ENCODE peak calls at places on chromosomes 11 and 22, in six cellular contexts. I is prostate gland, R is stomach, O is suprapubic skin, A is transverse colon, Y is HCT116. K is an unnamed sample.

GRCh38 chr22:35072939-35073338 is 7.0 kb downstream of the ISX start:
- DNase-seq in R (no peak), Y (no peak), O (no peak), A (no peak), I (no peak), K (no peak)

GRCh38 chr11:48025983-48026340 is 45.6 kb downstream of the PTPRJ start:
- DNase-seq in O (no peak), Y (no peak), I (no peak), R (no peak), A (no peak), K (no peak)

GRCh38 chr22:46744581-46744980 is 6.5 kb upstream of the CERK start:
- DNase-seq in I (no peak), R (peak; percentile 55), Y (no peak), O (no peak), A (peak; percentile 86), K (no peak)

GRCh38 chr11:71298761-71299181 is 46.4 kb upstream of the SHANK2 start:
- DNase-seq in O (peak; percentile 75), Y (no peak), A (no peak), I (peak; percentile 2), R (peak; percentile 22), K (peak; percentile 9)

GRCh38 chr22:24337894-24338645 is 67.4 kb downstream of the SPECC1L start:
- DNase-seq in A (no peak), Y (no peak), I (no peak), O (no peak), R (no peak), K (no peak)

GRCh38 chr11:60251485-60252207 is 8.7 kb upstream of the MS4A4E start:
- DNase-seq in O (no peak), I (no peak), Y (peak; percentile 24), A (no peak), R (no peak), K (no peak)

GRCh38 chr11:85756401-85757200 is 54.3 kb downstream of the SYTL2 start:
- DNase-seq in Y (no peak), O (no peak), R (peak; percentile 58), I (peak; percentile 72), A (peak; percentile 78), K (no peak)

GRCh38 chr11:28086569-28086968 is 21.4 kb downstream of the KIF18A start:
- DNase-seq in R (no peak), Y (no peak), I (no peak), A (no peak), O (no peak), K (no peak)

GRCh38 chr11:1831338-1832180 is 3.2 kb upstream of the SYT8 start:
- DNase-seq in I (no peak), O (no peak), A (no peak), R (no peak), Y (no peak), K (no peak)

GRCh38 chr11:128704517-128704916 is 10.6 kb downstream of the FLI1 start:
- DNase-seq in Y (no peak), R (no peak), I (no peak), O (no peak), A (no peak), K (no peak)

DNA sequence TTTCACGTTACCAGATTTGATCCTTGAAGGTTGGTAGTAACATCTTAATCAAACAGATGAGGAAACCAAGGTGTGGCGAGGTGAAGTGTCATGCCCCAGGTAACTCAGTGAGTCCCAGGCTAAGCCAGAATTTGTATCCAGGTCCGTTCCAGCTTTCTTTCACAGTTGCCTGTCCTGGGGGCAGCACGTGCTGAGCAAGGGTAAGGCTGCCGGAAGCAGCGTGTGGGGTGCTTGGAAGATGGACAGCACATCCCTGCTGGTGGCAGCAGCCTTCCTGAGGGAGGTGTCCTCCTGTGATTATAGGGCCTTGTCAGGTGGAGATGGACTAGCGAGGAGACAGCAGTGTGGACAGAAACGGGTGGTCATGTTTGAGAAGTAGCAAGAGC is 50.9 kb downstream of the TRIOBP start:
- DNase-seq in A (no peak), O (no peak), R (no peak), I (no peak), Y (no peak), K (no peak)
- TF ChIP-seq POLR2AphosphoS5 in A (no peak), O (no peak), R (no peak), I (no peak), Y (no peak), K (no peak)

GRCh38 chr11:61733120-61733978 is 19.1 kb upstream of the MYRF start:
- DNase-seq in Y (peak; percentile 63), O (peak; percentile 92), R (peak; percentile 92), A (peak; percentile 89), I (peak; percentile 88), K (peak; percentile 82)

GRCh38 chr11:61732705-61733104 is 19.7 kb upstream of the MYRF start:
- DNase-seq in Y (no peak), R (no peak), O (no peak), I (no peak), A (no peak), K (no peak)

GRCh38 chr11:61731211-61731955 is 21.1 kb upstream of the MYRF start:
- DNase-seq in A (no peak), R (no peak), O (no peak), Y (no peak), I (no peak), K (no peak)

GRCh38 chr11:61730222-61730994 is 22.0 kb upstream of the MYRF start:
- DNase-seq in R (no peak), I (no peak), O (no peak), A (no peak), Y (peak; percentile 87), K (no peak)

DNA sequence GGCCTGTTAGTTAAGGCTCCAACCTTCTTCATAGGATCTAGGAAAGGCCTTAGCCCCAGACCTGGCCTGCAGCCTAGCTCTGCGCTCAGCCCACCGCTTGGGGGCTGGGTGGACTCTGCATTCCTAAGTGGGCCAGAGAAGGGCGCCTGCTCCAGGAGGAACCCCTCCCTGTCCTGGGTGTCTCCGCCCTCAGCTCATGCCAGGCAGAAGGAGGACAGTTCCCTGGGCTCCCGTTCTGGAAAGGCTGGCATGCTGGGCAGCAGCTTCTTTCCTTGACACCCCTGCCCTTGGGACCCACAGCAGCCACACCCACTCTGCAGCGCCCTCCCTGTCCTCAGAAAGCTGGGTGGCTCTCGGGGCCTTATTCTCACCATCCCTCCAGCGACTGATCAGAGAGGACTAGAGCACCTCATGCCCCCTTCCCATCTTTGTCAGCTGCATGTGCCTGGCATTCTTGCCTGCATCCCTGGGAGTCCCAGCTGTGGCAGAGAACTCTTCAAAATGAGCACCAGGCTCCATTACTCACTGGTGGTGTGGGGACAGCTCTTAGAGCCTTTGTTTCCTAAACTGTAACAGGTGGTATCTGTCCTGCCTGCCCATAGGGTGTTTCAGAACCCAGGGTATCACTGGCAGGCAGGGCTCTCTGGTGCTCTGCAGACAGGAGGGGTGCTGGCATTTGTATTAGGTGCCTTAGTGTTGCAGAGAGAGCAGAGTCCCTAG is 20.3 kb upstream of the MYRF start:
- DNase-seq in A (no peak), O (no peak), Y (no peak), I (no peak), R (no peak), K (no peak)
- H3K4me3 ChIP-seq in A (no peak overlapping the region), O (no peak overlapping the region), Y (no peak overlapping the region), I (no peak overlapping the region), R (no peak overlapping the region), K (no peak overlapping the region)

GRCh38 chr11:358129-358805 is 11.0 kb upstream of the B4GALNT4 start:
- DNase-seq in O (peak; percentile 56), A (no peak), Y (no peak), R (no peak), I (no peak), K (peak; percentile 43)

GRCh38 chr11:356610-357009 is 12.7 kb upstream of the B4GALNT4 start:
- DNase-seq in A (no peak), I (no peak), O (peak; percentile 15), Y (no peak), R (no peak), K (no peak)

GRCh38 chr11:357582-357981 is 11.7 kb upstream of the B4GALNT4 start:
- DNase-seq in R (no peak), O (no peak), A (no peak), Y (no peak), I (no peak), K (no peak)

GRCh38 chr11:353315-353857 is 15.9 kb upstream of the B4GALNT4 start:
- DNase-seq in I (peak; percentile 88), O (peak; percentile 92), Y (no peak), R (peak; percentile 87), A (peak; percentile 73), K (peak; percentile 84)

DNA sequence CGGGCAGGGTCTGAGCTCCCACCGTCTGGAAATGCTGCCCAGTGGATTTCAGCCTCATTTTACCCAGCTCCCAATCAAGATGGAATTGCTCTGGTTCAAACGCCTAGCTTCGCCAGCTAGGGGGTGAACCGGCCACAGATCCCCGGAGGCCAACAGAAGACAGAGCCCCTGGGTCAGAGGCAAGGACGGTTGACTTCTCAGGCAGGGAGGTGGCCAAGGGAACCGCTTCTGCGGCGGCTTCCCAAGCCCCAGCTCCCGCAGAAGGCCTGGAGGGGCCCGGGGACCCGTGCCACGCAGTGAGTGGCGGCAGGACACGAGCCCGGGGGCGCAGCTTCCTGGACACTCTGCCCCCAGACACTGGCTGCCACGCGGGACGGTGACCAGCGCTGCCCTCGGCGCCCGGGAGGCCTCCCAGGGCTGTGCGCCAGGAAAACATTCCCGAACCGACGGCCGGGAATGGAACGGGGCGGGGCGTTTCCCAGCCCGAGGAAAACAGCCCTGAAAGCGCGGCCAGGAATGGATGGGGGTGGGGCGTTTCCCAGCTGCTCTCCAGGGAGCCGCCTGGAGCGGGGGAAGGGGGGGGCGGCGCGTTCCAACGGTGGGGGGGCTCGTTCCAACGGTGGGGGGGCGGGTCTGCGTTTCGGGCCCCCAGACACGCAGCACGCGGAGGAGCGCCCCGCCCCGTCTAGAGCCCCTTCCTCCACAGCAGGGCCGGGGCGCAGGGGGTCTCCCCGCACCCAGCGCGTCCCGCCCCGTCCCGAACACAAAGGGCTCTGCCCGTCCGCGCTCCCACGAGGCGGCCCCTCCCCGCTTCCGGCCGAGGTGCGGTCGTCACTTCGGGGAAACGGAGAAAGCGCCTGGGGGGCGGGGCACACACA is 13.5 kb upstream of the B4GALNT4 start:
- DNase-seq in I (peak; percentile 88), A (peak; percentile 95), R (peak; percentile 93), Y (peak; percentile 65), O (peak; percentile 97), K (peak; percentile 92)
- TF ChIP-seq POLR2A in I (peak; percentile 36), A (peak; percentile 18), R (no peak), Y (peak; percentile 11), O (no peak), K (peak; percentile 29)

GRCh38 chr11:9643751-9644150 is 20.1 kb upstream of the SWAP70 start:
- DNase-seq in Y (no peak), R (no peak), O (no peak), A (no peak), I (no peak), K (no peak)

GRCh38 chr11:9633674-9634073 is 30.2 kb upstream of the SWAP70 start:
- DNase-seq in A (no peak), O (no peak), Y (no peak), I (no peak), R (no peak), K (no peak)

GRCh38 chr11:9642894-9643293 is 21.0 kb upstream of the SWAP70 start:
- DNase-seq in O (no peak), I (no peak), R (no peak), A (no peak), Y (no peak), K (no peak)

GRCh38 chr11:9639985-9640384 is 23.9 kb upstream of the SWAP70 start:
- DNase-seq in R (no peak), A (no peak), Y (no peak), I (no peak), O (peak; percentile 48), K (no peak)

DNA sequence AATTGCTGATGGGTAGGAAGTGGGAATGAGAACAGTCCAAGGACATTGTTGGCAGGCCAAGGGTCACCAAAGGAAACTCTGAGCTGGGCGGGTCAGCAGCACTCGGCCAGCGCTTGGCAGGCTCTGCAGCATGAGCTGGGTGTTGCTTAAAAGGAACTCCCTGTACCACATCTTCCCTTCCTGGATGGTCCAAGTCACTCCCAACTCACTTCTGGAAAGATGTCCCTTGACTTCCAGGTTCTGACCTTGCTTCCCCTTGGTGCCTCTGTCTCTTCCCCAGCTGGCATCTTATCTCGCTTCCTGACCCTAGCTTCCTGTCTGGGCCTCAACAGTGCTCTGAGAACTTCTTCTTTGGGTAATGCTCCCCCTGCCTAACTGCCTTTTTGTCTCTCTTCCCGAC is 24.8 kb upstream of the SWAP70 start:
- DNase-seq in O (peak; percentile 80), Y (no peak), R (peak; percentile 26), A (peak; percentile 51), I (no peak), K (no peak)
- TF ChIP-seq POLR2AphosphoS5 in O (peak; percentile 21), Y (no peak), R (peak; percentile 25), A (peak; percentile 6), I (no peak), K (peak; percentile 16)

K was measured in breast epithelium.